ENCODE peak calls at places on chromosomes 7 and 10, in ten cellular contexts. K is AG10803, I is AG04450, G is heart left ventricle, F is cardiac fibroblast, Z is cardiac muscle cell, A is uterus, Y is spleen, Q is H1, B is fibroblast of mammary gland. E is an unnamed sample.

GRCh38 chr7:23698822-23699221 is 11.2 kb upstream of the STK31 start:
- DNase-seq in K (no peak), I (no peak), G (no peak), F (no peak), Z (no peak), A (no peak), Y (no peak), Q (no peak), B (no peak), E (no peak)

GRCh38 chr10:1963341-1963740 is 226.0 kb upstream of the ADARB2 start:
- DNase-seq in K (no peak), I (no peak), G (no peak), F (no peak), Z (no peak), A (no peak), Y (no peak), Q (no peak), B (no peak), E (no peak)

GRCh38 chr7:128792471-128793183 is 859 bp downstream of the CCDC136 start:
- DNase-seq in K (no peak), I (no peak), G (no peak), F (no peak), Z (no peak), A (no peak), Y (no peak), Q (no peak), B (no peak), E (no peak)

GRCh38 chr10:3622845-3623621 is 162.0 kb downstream of the KLF6 start:
- DNase-seq in K (peak; percentile 8), I (no peak), G (no peak), F (peak; percentile 60), Z (no peak), A (no peak), Y (no peak), Q (no peak), B (no peak), E (peak; percentile 15)

GRCh38 chr7:2281556-2281955 is 32.7 kb downstream of the SNX8 start:
- DNase-seq in K (peak; percentile 62), I (no peak), G (peak; percentile 49), F (peak; percentile 33), Z (no peak), A (peak; percentile 58), Y (no peak), Q (no peak), B (peak; percentile 69), E (no peak)

GRCh38 chr10:102602272-102603045 is 41.8 kb upstream of the TRIM8 start:
- DNase-seq in K (peak; percentile 85), I (no peak), G (no peak), F (peak; percentile 47), Z (no peak), A (peak; percentile 62), Y (no peak), Q (no peak), B (peak; percentile 67), E (no peak)

GRCh38 chr7:78306631-78307030 is 508.1 kb downstream of the PHTF2 start:
- DNase-seq in K (no peak), I (no peak), G (no peak), F (no peak), Z (no peak), A (no peak), Y (no peak), Q (no peak), B (no peak), E (no peak)

GRCh38 chr10:6383099-6383812 is 180.5 kb downstream of the PFKFB3 start:
- DNase-seq in K (peak; percentile 66), I (peak; percentile 61), G (no peak), F (peak; percentile 52), Z (no peak), A (peak; percentile 52), Y (no peak), Q (peak; percentile 27), B (peak; percentile 50), E (no peak)

GRCh38 chr10:71472912-71473311 is 76.2 kb downstream of the CDH23 start:
- DNase-seq in K (no peak), I (no peak), G (no peak), F (no peak), Z (no peak), A (no peak), Y (peak; percentile 46), Q (no peak), B (no peak), E (no peak)

GRCh38 chr10:43002596-43002995 is 74.3 kb upstream of the RET start:
- DNase-seq in K (no peak), I (no peak), G (no peak), F (no peak), Z (no peak), A (no peak), Y (no peak), Q (peak; percentile 35), B (no peak), E (no peak)

GRCh38 chr10:32207544-32207943 is 139.4 kb downstream of the EPC1 start:
- DNase-seq in K (peak; percentile 39), I (no peak), G (peak; percentile 30), F (peak; percentile 65), Z (peak; percentile 51), A (no peak), Y (no peak), Q (peak; percentile 69), B (peak; percentile 38), E (peak; percentile 64)

GRCh38 chr7:158325530-158326381 is 261.9 kb downstream of the PTPRN2 start:
- DNase-seq in K (no peak), I (no peak), G (no peak), F (no peak), Z (peak; percentile 77), A (no peak), Y (peak; percentile 49), Q (peak; percentile 89), B (no peak), E (peak; percentile 40)
- TF ChIP-seq CTCF in K (no peak), I (no peak), G (no peak), F (no peak), Z (no peak), A (peak; percentile 10), Y (no peak), Q (peak; percentile 79), B (no peak), E (peak; percentile 11)

GRCh38 chr7:88546808-88547207 is 212.7 kb upstream of the ZNF804B start:
- DNase-seq in K (no peak), I (no peak), G (no peak), F (peak; percentile 51), Z (peak; percentile 34), A (no peak), Y (no peak), Q (peak; percentile 60), B (peak; percentile 39), E (peak; percentile 63)
- TF ChIP-seq CTCF in K (peak; percentile 32), I (no peak), G (peak; percentile 25), F (peak; percentile 39), Z (peak; percentile 18), A (no peak), Y (no peak), Q (peak; percentile 57), B (peak; percentile 50), E (peak; percentile 65)

GRCh38 chr10:44827431-44828006 is 83.6 kb upstream of the TMEM72 start:
- DNase-seq in K (no peak), I (no peak), G (no peak), F (peak; percentile 26), Z (no peak), A (no peak), Y (no peak), Q (no peak), B (no peak), E (no peak)

GRCh38 chr10:44822993-44823392 is 88.1 kb upstream of the TMEM72 start:
- DNase-seq in K (no peak), I (no peak), G (no peak), F (no peak), Z (no peak), A (peak; percentile 22), Y (no peak), Q (no peak), B (no peak), E (no peak)

GRCh38 chr10:44821290-44821689 is 89.8 kb upstream of the TMEM72 start:
- DNase-seq in K (no peak), I (no peak), G (no peak), F (no peak), Z (no peak), A (no peak), Y (no peak), Q (no peak), B (no peak), E (no peak)

GRCh38 chr10:44822349-44822748 is 88.8 kb upstream of the TMEM72 start:
- DNase-seq in K (no peak), I (no peak), G (no peak), F (no peak), Z (no peak), A (no peak), Y (no peak), Q (no peak), B (no peak), E (no peak)

DNA sequence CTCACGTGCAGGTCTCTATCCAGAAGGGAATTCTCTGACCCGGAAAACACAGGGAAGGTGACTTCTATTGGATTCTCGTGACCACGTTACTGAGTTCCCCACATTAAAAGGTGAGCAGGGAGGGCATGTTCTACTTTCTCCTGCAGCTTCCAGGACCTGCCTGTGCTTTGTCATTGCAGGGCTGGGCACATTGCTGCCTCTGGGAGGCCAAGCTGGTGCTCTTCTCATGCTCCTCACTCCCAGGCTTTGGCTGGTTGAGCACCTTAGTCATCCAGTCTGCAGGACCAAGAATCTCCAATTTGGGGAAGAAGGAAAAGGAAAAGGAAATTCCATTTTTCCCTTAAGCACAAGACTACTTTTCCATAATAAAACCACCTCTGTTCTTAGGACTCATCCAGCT is 86.5 kb upstream of the TMEM72 start:
- DNase-seq in K (no peak), I (no peak), G (no peak), F (no peak), Z (no peak), A (no peak), Y (no peak), Q (no peak), B (no peak), E (no peak)
- TF ChIP-seq CTCF in K (no peak), I (no peak), G (no peak), F (no peak), Z (no peak), A (no peak), Y (no peak), Q (no peak), B (no peak), E (no peak)

GRCh38 chr10:78260141-78260540 is 226.5 kb downstream of the RPS24 start:
- DNase-seq in K (no peak), I (no peak), G (no peak), F (no peak), Z (peak; percentile 41), A (no peak), Y (peak; percentile 28), Q (no peak), B (no peak), E (no peak)

GRCh38 chr10:78260675-78261074 is 227.0 kb downstream of the RPS24 start:
- DNase-seq in K (no peak), I (no peak), G (no peak), F (no peak), Z (no peak), A (no peak), Y (no peak), Q (no peak), B (no peak), E (no peak)

GRCh38 chr10:78259394-78259793 is 225.7 kb downstream of the RPS24 start:
- DNase-seq in K (no peak), I (no peak), G (no peak), F (no peak), Z (no peak), A (no peak), Y (peak; percentile 68), Q (no peak), B (no peak), E (no peak)

GRCh38 chr10:78255796-78256638 is 222.4 kb downstream of the RPS24 start:
- DNase-seq in K (peak; percentile 100), I (peak; percentile 94), G (no peak), F (peak; percentile 99), Z (peak; percentile 67), A (peak; percentile 52), Y (no peak), Q (no peak), B (peak; percentile 99), E (peak; percentile 91)

GRCh38 chr10:78258303-78259030 is 224.8 kb downstream of the RPS24 start:
- DNase-seq in K (no peak), I (no peak), G (no peak), F (no peak), Z (no peak), A (no peak), Y (peak; percentile 45), Q (no peak), B (no peak), E (no peak)
- TF ChIP-seq CTCF in K (no peak), I (no peak), G (no peak), F (no peak), Z (no peak), A (no peak), Y (no peak), Q (peak; percentile 31), B (no peak), E (no peak)

E was measured in MCF 10A.